ENCODE peak calls at places on chromosomes 5 and 9, in four cellular contexts. Q, X, L and A are unnamed samples.

GRCh38 chr5:54676466-54676865 is 158.9 kb downstream of the SNX18 start:
- DNase-seq in Q (no peak), X (no peak), L (no peak), A (no peak)

GRCh38 chr5:129460121-129460950 is at the start of gene ADAMTS19:
- DNase-seq in Q (peak), X (peak), L (no peak), A (no peak)

GRCh38 chr5:14039063-14039462 is 94.6 kb upstream of the DNAH5 start:
- DNase-seq in Q (no peak), X (no peak), L (no peak), A (no peak)

GRCh38 chr9:124448019-124448418 is 2.2 kb upstream of the ADGRD2 start:
- DNase-seq in Q (no peak), X (no peak), L (no peak), A (no peak)

GRCh38 chr5:122702524-122702875 is 72.4 kb upstream of the SNX2 start:
- DNase-seq in Q (no peak), X (no peak), L (no peak), A (no peak)

GRCh38 chr9:124800306-124801259 is 23.6 kb downstream of the OLFML2A start:
- DNase-seq in Q (no peak), X (no peak), L (no peak), A (no peak)

GRCh38 chr5:140926211-140926902 is at the start of gene PCDHAC1:
- DNase-seq in Q (peak), X (no peak), L (peak), A (peak)

GRCh38 chr5:179680014-179680779 is 637 bp downstream of the CBY3 start:
- DNase-seq in Q (no peak), X (no peak), L (no peak), A (no peak)

GRCh38 chr5:23139338-23140171 is 286.4 kb upstream of the CDH12 start:
- DNase-seq in Q (no peak), X (no peak), L (peak), A (no peak)

GRCh38 chr9:121023064-121023463 is 27.0 kb downstream of the C5 start:
- DNase-seq in Q (no peak), X (no peak), L (no peak), A (no peak)

GRCh38 chr5:9947944-9948343 is 301.7 kb downstream of the ATPSCKMT start:
- DNase-seq in Q (no peak), X (no peak), L (no peak), A (no peak)

GRCh38 chr5:78747703-78748359 is 99.3 kb upstream of the LHFPL2 start:
- DNase-seq in Q (no peak), X (no peak), L (no peak), A (no peak)

GRCh38 chr5:147956842-147957223 is 50.5 kb upstream of the C5orf46 start:
- DNase-seq in Q (no peak), X (no peak), L (no peak), A (no peak)

GRCh38 chr5:58439094-58439644 is 20.7 kb downstream of the PLK2 start:
- DNase-seq in Q (no peak), X (no peak), L (no peak), A (no peak)

GRCh38 chr9:116020801-116021200 is 132.8 kb upstream of the PAPPA start:
- DNase-seq in Q (no peak), X (no peak), L (no peak), A (no peak)

GRCh38 chr5:35016179-35017056 is 31.3 kb downstream of the AGXT2 start:
- DNase-seq in Q (no peak), X (no peak), L (no peak), A (no peak)

GRCh38 chr5:73528248-73528647 is 30.0 kb downstream of the BTF3 start:
- DNase-seq in Q (no peak), X (no peak), L (no peak), A (no peak)

GRCh38 chr5:165138261-165138660 is 1632.8 kb downstream of the MAT2B start:
- DNase-seq in Q (no peak), X (no peak), L (no peak), A (no peak)

GRCh38 chr9:133461975-133462374 is 2.2 kb downstream of the CACFD1 start:
- DNase-seq in Q (no peak), X (no peak), L (no peak), A (no peak)

GRCh38 chr5:2124434-2124833 is 241.7 kb upstream of the IRX4 start:
- DNase-seq in Q (no peak), X (no peak), L (no peak), A (no peak)

GRCh38 chr5:106380736-106381135 is 1290.0 kb downstream of the EFNA5 start:
- DNase-seq in Q (no peak), X (no peak), L (no peak), A (no peak)

GRCh38 chr5:80885698-80886000 is 74.5 kb upstream of the RASGRF2 start:
- DNase-seq in Q (no peak), X (no peak), L (no peak), A (no peak)

GRCh38 chr5:133497608-133498348 is 114.6 kb downstream of the FSTL4 start:
- DNase-seq in Q (no peak), X (no peak), L (no peak), A (no peak)

GRCh38 chr9:89022071-89022721 is 30.9 kb downstream of the S1PR3 start:
- DNase-seq in Q (no peak), X (no peak), L (no peak), A (no peak)

GRCh38 chr5:43041131-43041668 is 1.1 kb upstream of the ANXA2R start:
- DNase-seq in Q (no peak), X (no peak), L (no peak), A (no peak)

GRCh38 chr5:134837530-134838181 is 8.1 kb upstream of the C5orf24 start:
- DNase-seq in Q (no peak), X (no peak), L (no peak), A (no peak)

GRCh38 chr9:82606761-82607382 is 456.1 kb downstream of the RASEF start:
- DNase-seq in Q (peak), X (peak), L (peak), A (no peak)

GRCh38 chr9:125961037-125961436 is 213.9 kb downstream of the PBX3 start:
- DNase-seq in Q (peak), X (no peak), L (no peak), A (no peak)

GRCh38 chr5:127292030-127292735 is 1.6 kb downstream of the MEGF10 start:
- DNase-seq in Q (no peak), X (no peak), L (no peak), A (no peak)

GRCh38 chr5:7756453-7756852 is 94.5 kb downstream of the CFAP90 start:
- DNase-seq in Q (no peak), X (no peak), L (no peak), A (no peak)

GRCh38 chr5:58635416-58635815 is 52.5 kb downstream of the RAB3C start:
- DNase-seq in Q (no peak), X (no peak), L (no peak), A (no peak)

GRCh38 chr9:99056876-99057664 is 47.8 kb upstream of the TGFBR1 start:
- DNase-seq in Q (no peak), X (no peak), L (no peak), A (no peak)